ENCODE peak calls at places on chromosomes 16 and 17, in seven cellular contexts. V is GM12865, P is activated T-helper 1 cell treated with Interleukin-2 at 50 U/mL for 16 hours, T is GM10248, E is AG04450, R is cerebellar cortex, Y is NCI-H2081. Z is an unnamed sample.

GRCh38 chr17:54971147-54971546 is 2.6 kb downstream of the STXBP4 start:
- DNase-seq in V (no peak), P (no peak), T (no peak), E (no peak), R (no peak), Y (no peak), Z (no peak)

GRCh38 chr16:85187002-85187401 is 74.7 kb upstream of the CIBAR2 start:
- DNase-seq in V (no peak), P (no peak), T (no peak), E (no peak), R (no peak), Y (no peak), Z (no peak)

GRCh38 chr16:927406-927805 is 43.4 kb downstream of the LMF1 start:
- DNase-seq in V (no peak), P (no peak), T (no peak), E (no peak), R (no peak), Y (no peak), Z (no peak)

GRCh38 chr17:32518856-32519768 is 32.3 kb downstream of the CDK5R1 start:
- DNase-seq in V (peak), P (peak), T (peak), E (no peak), R (peak), Y (peak), Z (peak)

GRCh38 chr16:52450906-52451305 is 96.0 kb downstream of the TOX3 start:
- DNase-seq in V (no peak), P (no peak), T (no peak), E (no peak), R (no peak), Y (no peak), Z (no peak)

GRCh38 chr17:11441004-11441403 is 157.3 kb upstream of the DNAH9 start:
- DNase-seq in V (no peak), P (no peak), T (no peak), E (no peak), R (no peak), Y (no peak), Z (no peak)

GRCh38 chr17:27236710-27237315 is 57.1 kb upstream of the WSB1 start:
- DNase-seq in V (peak), P (peak), T (peak), E (peak), R (peak), Y (peak), Z (peak)

GRCh38 chr17:48644910-48645557 is 18.9 kb upstream of the HOXB9 start:
- DNase-seq in V (no peak), P (no peak), T (no peak), E (no peak), R (no peak), Y (no peak), Z (no peak)

GRCh38 chr17:4585203-4585939 is 1.0 kb downstream of the SMTNL2 start:
- DNase-seq in V (no peak), P (no peak), T (no peak), E (no peak), R (no peak), Y (no peak), Z (no peak)

GRCh38 chr17:55187371-55187770 is 77.4 kb upstream of the HLF start:
- DNase-seq in V (no peak), P (no peak), T (no peak), E (no peak), R (no peak), Y (no peak), Z (no peak)

GRCh38 chr16:55370762-55371482 is 46.9 kb downstream of the IRX6 start:
- DNase-seq in V (no peak), P (no peak), T (no peak), E (no peak), R (peak), Y (no peak), Z (no peak)

GRCh38 chr16:10668322-10669045 is 26.2 kb downstream of the TEKT5 start:
- DNase-seq in V (peak), P (no peak), T (peak), E (no peak), R (peak), Y (no peak), Z (no peak)

GRCh38 chr16:17470002-17470870 is 524 bp downstream of the XYLT1 start:
- DNase-seq in V (no peak), P (peak), T (peak), E (no peak), R (no peak), Y (no peak), Z (no peak)

GRCh38 chr16:89062389-89063345 is 31.0 kb upstream of the ACSF3 start:
- DNase-seq in V (no peak), P (no peak), T (no peak), E (no peak), R (no peak), Y (no peak), Z (no peak)

GRCh38 chr17:50269477-50270429 is 4.5 kb upstream of the TMEM92 start:
- DNase-seq in V (peak), P (peak), T (peak), E (peak), R (peak), Y (peak), Z (peak)

GRCh38 chr17:80080081-80080480 is 21.3 kb upstream of the GAA start:
- DNase-seq in V (no peak), P (no peak), T (no peak), E (no peak), R (no peak), Y (no peak), Z (no peak)

GRCh38 chr16:22425847-22426246 is 51.4 kb upstream of the CDR2 start:
- DNase-seq in V (no peak), P (no peak), T (no peak), E (no peak), R (no peak), Y (no peak), Z (no peak)

GRCh38 chr16:69501956-69502457 is 63.8 kb upstream of the NFAT5 start:
- DNase-seq in V (peak), P (no peak), T (peak), E (no peak), R (no peak), Y (no peak), Z (no peak)

GRCh38 chr17:30824002-30824355 is 513 bp downstream of the CRLF3 start:
- DNase-seq in V (peak), P (no peak), T (no peak), E (no peak), R (no peak), Y (no peak), Z (no peak)

GRCh38 chr16:424033-424622 is 1.3 kb upstream of the RAB11FIP3 start:
- DNase-seq in V (no peak), P (no peak), T (no peak), E (peak), R (peak), Y (no peak), Z (no peak)

GRCh38 chr16:88194397-88195020 is 188.2 kb upstream of the ZNF469 start:
- DNase-seq in V (no peak), P (no peak), T (no peak), E (no peak), R (no peak), Y (peak), Z (no peak)

GRCh38 chr17:45953561-45953960 is 45.5 kb upstream of the STH start:
- DNase-seq in V (no peak), P (no peak), T (no peak), E (no peak), R (no peak), Y (no peak), Z (no peak)

GRCh38 chr17:38702900-38703741 is 2.0 kb upstream of the MLLT6 start:
- DNase-seq in V (peak), P (no peak), T (peak), E (no peak), R (no peak), Y (peak), Z (no peak)

GRCh38 chr17:62800580-62800979 is 7.5 kb downstream of the MARCHF10 start:
- DNase-seq in V (no peak), P (no peak), T (no peak), E (no peak), R (no peak), Y (peak), Z (no peak)

GRCh38 chr16:30381351-30382041 is 865 bp downstream of the SEPTIN1 start:
- DNase-seq in V (no peak), P (no peak), T (no peak), E (no peak), R (no peak), Y (no peak), Z (no peak)

GRCh38 chr17:82325286-82326180 is 8.0 kb downstream of the SECTM1 start:
- DNase-seq in V (no peak), P (no peak), T (no peak), E (no peak), R (no peak), Y (no peak), Z (no peak)

GRCh38 chr16:4945560-4946502 is 8.9 kb upstream of the PPL start:
- DNase-seq in V (no peak), P (no peak), T (no peak), E (no peak), R (no peak), Y (no peak), Z (no peak)

GRCh38 chr17:6530324-6530920 is 25.9 kb downstream of the PITPNM3 start:
- DNase-seq in V (no peak), P (no peak), T (no peak), E (no peak), R (no peak), Y (no peak), Z (no peak)

GRCh38 chr17:79933863-79934652 is 94.8 kb upstream of the CBX4 start:
- DNase-seq in V (peak), P (no peak), T (no peak), E (no peak), R (no peak), Y (peak), Z (no peak)

GRCh38 chr17:9472094-9472493 is 103.5 kb downstream of the STX8 start:
- DNase-seq in V (no peak), P (no peak), T (no peak), E (no peak), R (no peak), Y (no peak), Z (no peak)

GRCh38 chr16:15897386-15897785 is 9.0 kb upstream of the CEP20 start:
- DNase-seq in V (no peak), P (no peak), T (no peak), E (no peak), R (no peak), Y (no peak), Z (no peak)

GRCh38 chr16:67428146-67428731 is 2.7 kb upstream of the HSD11B2 start:
- DNase-seq in V (peak), P (peak), T (peak), E (no peak), R (peak), Y (peak), Z (no peak)

GRCh38 chr16:4392382-4393242 is 21.0 kb downstream of the VASN start:
- DNase-seq in V (no peak), P (no peak), T (no peak), E (peak), R (no peak), Y (no peak), Z (no peak)

GRCh38 chr17:32876414-32877163 is at the start of gene MYO1D:
- DNase-seq in V (peak), P (peak), T (peak), E (no peak), R (peak), Y (peak), Z (peak)

GRCh38 chr17:31549121-31549524 is 157.6 kb downstream of the RAB11FIP4 start:
- DNase-seq in V (peak), P (no peak), T (peak), E (no peak), R (peak), Y (no peak), Z (peak)

GRCh38 chr16:70714526-70715112 is 28.8 kb upstream of the MTSS2 start:
- DNase-seq in V (no peak), P (no peak), T (no peak), E (no peak), R (peak), Y (no peak), Z (no peak)

Z was measured in stimulated activated CD8-positive, alpha-beta memory T cell treated with anti-CD3 and anti-CD28 coated beads, Interleukin-12 subunit alpha, Interleukin-12 subunit beta, amount 100 ng/mL, for 1 hour.